ENCODE peak calls at places on chromosomes 4 and X, in ten cellular contexts. One of them, this sample, is unnamed.

GRCh38 chr4:92122911-92123310 is 180.9 kb upstream of the GRID2 start:
- DNase-seq in occipital lobe: no peak
- DNase-seq in NCI-H1436: no peak
- DNase-seq in GM13976: no peak
- DNase-seq in NCI-H1092: no peak
- DNase-seq in adrenal gland: no peak
- DNase-seq in lower leg skin: no peak
- DNase-seq in heart left ventricle: no peak
- DNase-seq in transverse colon: no peak
- DNase-seq in sciatic nerve: no peak
- DNase-seq in this sample: no peak

GRCh38 chr4:39976141-39976944 is 1.4 kb downstream of the PDS5A start:
- DNase-seq in transverse colon: peak
- DNase-seq in sciatic nerve: peak
- DNase-seq in NCI-H1436: peak
- DNase-seq in occipital lobe: peak
- DNase-seq in heart left ventricle: peak
- DNase-seq in lower leg skin: peak
- DNase-seq in GM13976: peak
- DNase-seq in adrenal gland: peak
- DNase-seq in NCI-H1092: peak
- DNase-seq in this sample: peak

GRCh38 chrX:72297953-72298730 is 7.6 kb downstream of the CITED1 start:
- DNase-seq in NCI-H1436: no peak
- DNase-seq in adrenal gland: no peak
- DNase-seq in transverse colon: no peak
- DNase-seq in heart left ventricle: no peak
- DNase-seq in sciatic nerve: no peak
- DNase-seq in GM13976: peak
- DNase-seq in lower leg skin: no peak
- DNase-seq in NCI-H1092: no peak
- DNase-seq in occipital lobe: no peak
- DNase-seq in this sample: no peak

GRCh38 chr4:127868196-127868595 is 12.5 kb upstream of the PLK4 start:
- DNase-seq in GM13976: no peak
- DNase-seq in lower leg skin: no peak
- DNase-seq in heart left ventricle: no peak
- DNase-seq in sciatic nerve: no peak
- DNase-seq in NCI-H1436: no peak
- DNase-seq in occipital lobe: no peak
- DNase-seq in NCI-H1092: no peak
- DNase-seq in adrenal gland: no peak
- DNase-seq in transverse colon: no peak
- DNase-seq in this sample: no peak

GRCh38 chr4:111618908-111619307 is 526.3 kb upstream of the FAM241A start:
- DNase-seq in adrenal gland: no peak
- DNase-seq in GM13976: no peak
- DNase-seq in occipital lobe: no peak
- DNase-seq in transverse colon: no peak
- DNase-seq in lower leg skin: no peak
- DNase-seq in heart left ventricle: no peak
- DNase-seq in NCI-H1436: no peak
- DNase-seq in NCI-H1092: no peak
- DNase-seq in sciatic nerve: no peak
- DNase-seq in this sample: no peak

GRCh38 chrX:102154900-102155805 is 624 bp downstream of the BEX5 start:
- DNase-seq in lower leg skin: peak
- DNase-seq in heart left ventricle: no peak
- DNase-seq in sciatic nerve: no peak
- DNase-seq in transverse colon: peak
- DNase-seq in GM13976: no peak
- DNase-seq in occipital lobe: no peak
- DNase-seq in NCI-H1092: no peak
- DNase-seq in NCI-H1436: no peak
- DNase-seq in adrenal gland: no peak
- DNase-seq in this sample: peak

GRCh38 chr4:150010525-150011126 is 67.6 kb upstream of the DCLK2 start:
- DNase-seq in sciatic nerve: no peak
- DNase-seq in occipital lobe: peak
- DNase-seq in adrenal gland: peak
- DNase-seq in GM13976: peak
- DNase-seq in heart left ventricle: peak
- DNase-seq in transverse colon: peak
- DNase-seq in NCI-H1092: peak
- DNase-seq in NCI-H1436: peak
- DNase-seq in lower leg skin: no peak
- DNase-seq in this sample: peak

GRCh38 chr4:6465985-6466384 is 6.4 kb downstream of the PPP2R2C start:
- DNase-seq in transverse colon: no peak
- DNase-seq in sciatic nerve: no peak
- DNase-seq in heart left ventricle: no peak
- DNase-seq in NCI-H1092: no peak
- DNase-seq in adrenal gland: no peak
- DNase-seq in occipital lobe: no peak
- DNase-seq in NCI-H1436: no peak
- DNase-seq in lower leg skin: peak
- DNase-seq in GM13976: no peak
- DNase-seq in this sample: no peak

GRCh38 chr4:62490635-62491034 is 1290.5 kb downstream of the ADGRL3 start:
- DNase-seq in transverse colon: no peak
- DNase-seq in heart left ventricle: no peak
- DNase-seq in NCI-H1436: no peak
- DNase-seq in adrenal gland: no peak
- DNase-seq in GM13976: no peak
- DNase-seq in occipital lobe: no peak
- DNase-seq in lower leg skin: no peak
- DNase-seq in NCI-H1092: no peak
- DNase-seq in sciatic nerve: no peak
- DNase-seq in this sample: no peak

GRCh38 chr4:2067446-2068197 is 8.5 kb downstream of the NAT8L start:
- DNase-seq in GM13976: no peak
- DNase-seq in adrenal gland: no peak
- DNase-seq in transverse colon: no peak
- DNase-seq in sciatic nerve: no peak
- DNase-seq in occipital lobe: no peak
- DNase-seq in heart left ventricle: no peak
- DNase-seq in lower leg skin: no peak
- DNase-seq in NCI-H1092: no peak
- DNase-seq in NCI-H1436: no peak
- DNase-seq in this sample: no peak

GRCh38 chr4:78168029-78168428 is 110.9 kb downstream of the FRAS1 start:
- DNase-seq in GM13976: no peak
- DNase-seq in transverse colon: no peak
- DNase-seq in occipital lobe: no peak
- DNase-seq in adrenal gland: no peak
- DNase-seq in sciatic nerve: no peak
- DNase-seq in NCI-H1436: peak
- DNase-seq in NCI-H1092: peak
- DNase-seq in lower leg skin: no peak
- DNase-seq in heart left ventricle: no peak
- DNase-seq in this sample: peak

GRCh38 chr4:140176735-140177134 is 22.8 kb upstream of the MAML3 start:
- DNase-seq in heart left ventricle: no peak
- DNase-seq in occipital lobe: no peak
- DNase-seq in NCI-H1436: no peak
- DNase-seq in adrenal gland: no peak
- DNase-seq in sciatic nerve: no peak
- DNase-seq in lower leg skin: no peak
- DNase-seq in GM13976: no peak
- DNase-seq in transverse colon: no peak
- DNase-seq in NCI-H1092: no peak
- DNase-seq in this sample: no peak

GRCh38 chr4:13285336-13285735 is 198.8 kb downstream of the RAB28 start:
- DNase-seq in NCI-H1436: no peak
- DNase-seq in transverse colon: no peak
- DNase-seq in occipital lobe: no peak
- DNase-seq in NCI-H1092: no peak
- DNase-seq in adrenal gland: no peak
- DNase-seq in lower leg skin: no peak
- DNase-seq in GM13976: no peak
- DNase-seq in heart left ventricle: no peak
- DNase-seq in sciatic nerve: no peak
- DNase-seq in this sample: no peak

GRCh38 chr4:142579483-142579882 is 266.6 kb downstream of the INPP4B start:
- DNase-seq in heart left ventricle: no peak
- DNase-seq in transverse colon: no peak
- DNase-seq in NCI-H1092: no peak
- DNase-seq in NCI-H1436: no peak
- DNase-seq in lower leg skin: no peak
- DNase-seq in sciatic nerve: no peak
- DNase-seq in adrenal gland: peak
- DNase-seq in GM13976: no peak
- DNase-seq in occipital lobe: no peak
- DNase-seq in this sample: no peak

GRCh38 chrX:132023117-132023895 is at the start of gene STK26:
- DNase-seq in adrenal gland: peak
- DNase-seq in GM13976: peak
- DNase-seq in lower leg skin: peak
- DNase-seq in occipital lobe: peak
- DNase-seq in heart left ventricle: peak
- DNase-seq in NCI-H1436: peak
- DNase-seq in sciatic nerve: peak
- DNase-seq in NCI-H1092: no peak
- DNase-seq in transverse colon: peak
- DNase-seq in this sample: peak

GRCh38 chr4:100786481-100786880 is 268.7 kb upstream of the EMCN start:
- DNase-seq in sciatic nerve: no peak
- DNase-seq in NCI-H1436: no peak
- DNase-seq in GM13976: no peak
- DNase-seq in NCI-H1092: no peak
- DNase-seq in adrenal gland: no peak
- DNase-seq in transverse colon: no peak
- DNase-seq in lower leg skin: no peak
- DNase-seq in occipital lobe: no peak
- DNase-seq in heart left ventricle: no peak
- DNase-seq in this sample: no peak

GRCh38 chr4:181939199-181939945 is 303.8 kb upstream of the TENM3 start:
- DNase-seq in NCI-H1092: no peak
- DNase-seq in lower leg skin: no peak
- DNase-seq in NCI-H1436: no peak
- DNase-seq in transverse colon: no peak
- DNase-seq in sciatic nerve: no peak
- DNase-seq in heart left ventricle: no peak
- DNase-seq in occipital lobe: no peak
- DNase-seq in adrenal gland: no peak
- DNase-seq in GM13976: no peak
- DNase-seq in this sample: no peak

GRCh38 chr4:177005801-177006230 is 213.1 kb upstream of the VEGFC start:
- DNase-seq in heart left ventricle: no peak
- DNase-seq in occipital lobe: no peak
- DNase-seq in NCI-H1092: no peak
- DNase-seq in NCI-H1436: no peak
- DNase-seq in adrenal gland: no peak
- DNase-seq in lower leg skin: no peak
- DNase-seq in transverse colon: no peak
- DNase-seq in GM13976: no peak
- DNase-seq in sciatic nerve: no peak
- DNase-seq in this sample: no peak

GRCh38 chr4:28879178-28879577 is 1841.0 kb upstream of the PCDH7 start:
- DNase-seq in NCI-H1092: no peak
- DNase-seq in lower leg skin: no peak
- DNase-seq in sciatic nerve: no peak
- DNase-seq in occipital lobe: no peak
- DNase-seq in NCI-H1436: no peak
- DNase-seq in adrenal gland: no peak
- DNase-seq in GM13976: no peak
- DNase-seq in transverse colon: no peak
- DNase-seq in heart left ventricle: no peak
- DNase-seq in this sample: no peak

GRCh38 chr4:56698329-56698728 is 17.2 kb upstream of the HOPX start:
- DNase-seq in adrenal gland: no peak
- DNase-seq in GM13976: no peak
- DNase-seq in occipital lobe: no peak
- DNase-seq in NCI-H1436: no peak
- DNase-seq in transverse colon: no peak
- DNase-seq in NCI-H1092: no peak
- DNase-seq in heart left ventricle: no peak
- DNase-seq in sciatic nerve: no peak
- DNase-seq in lower leg skin: no peak
- DNase-seq in this sample: no peak

GRCh38 chr4:2837904-2838496 is 5.6 kb upstream of the ADD1 start:
- DNase-seq in NCI-H1092: no peak
- DNase-seq in sciatic nerve: peak
- DNase-seq in NCI-H1436: no peak
- DNase-seq in GM13976: no peak
- DNase-seq in occipital lobe: no peak
- DNase-seq in transverse colon: peak
- DNase-seq in lower leg skin: peak
- DNase-seq in heart left ventricle: no peak
- DNase-seq in adrenal gland: no peak
- DNase-seq in this sample: no peak

GRCh38 chrX:3046253-3046909 is 5.1 kb downstream of the ARSF start:
- DNase-seq in GM13976: no peak
- DNase-seq in transverse colon: no peak
- DNase-seq in adrenal gland: no peak
- DNase-seq in lower leg skin: no peak
- DNase-seq in heart left ventricle: no peak
- DNase-seq in sciatic nerve: no peak
- DNase-seq in NCI-H1092: no peak
- DNase-seq in occipital lobe: no peak
- DNase-seq in NCI-H1436: no peak
- DNase-seq in this sample: no peak

GRCh38 chrX:155143959-155144548 is 72.2 kb upstream of the VBP1 start:
- DNase-seq in heart left ventricle: no peak
- DNase-seq in NCI-H1436: no peak
- DNase-seq in adrenal gland: no peak
- DNase-seq in NCI-H1092: no peak
- DNase-seq in GM13976: no peak
- DNase-seq in transverse colon: no peak
- DNase-seq in sciatic nerve: no peak
- DNase-seq in occipital lobe: no peak
- DNase-seq in lower leg skin: no peak
- DNase-seq in this sample: no peak

GRCh38 chr4:143286733-143287570 is 49.7 kb upstream of the GAB1 start:
- DNase-seq in adrenal gland: no peak
- DNase-seq in NCI-H1436: no peak
- DNase-seq in heart left ventricle: no peak
- DNase-seq in lower leg skin: no peak
- DNase-seq in transverse colon: no peak
- DNase-seq in occipital lobe: no peak
- DNase-seq in NCI-H1092: no peak
- DNase-seq in GM13976: no peak
- DNase-seq in sciatic nerve: no peak
- DNase-seq in this sample: no peak